ENCODE peak calls at places on chromosomes 11 and 22, in four cellular contexts. H, R, B and J are unnamed samples.
A peak's percentile ranks its signal among the peaks of the same experiment; 100 is the strongest.

GRCh38 chr11:71282581-71283351 is 30.4 kb upstream of the SHANK2 start:
- ATAC-seq in H (peak; percentile 29), R (no peak), B (no peak), J (no peak)

GRCh38 chr11:1930448-1930802 is 10.9 kb downstream of the TNNT3 start:
- ATAC-seq in H (no peak), R (no peak), B (no peak), J (peak; percentile 37)

GRCh38 chr11:61792310-61793083 is at the start of the genes FEN1 and TMEM258:
- ATAC-seq in H (peak; percentile 95), R (peak; percentile 92), B (peak; percentile 92), J (peak; percentile 93)

GRCh38 chr11:63535734-63536133 is 874 bp upstream of the PLAAT4 start:
- ATAC-seq in H (no peak), R (no peak), B (peak; percentile 19), J (no peak)

GRCh38 chr22:20946080-20946986 is 20.7 kb upstream of the AIFM3 start:
- ATAC-seq in H (peak; percentile 66), R (peak; percentile 88), B (no peak), J (no peak)

GRCh38 chr11:47047972-47048371 is 111.4 kb downstream of the CSTPP1 start:
- ATAC-seq in H (no peak), R (no peak), B (peak; percentile 64), J (no peak)

GRCh38 chr22:32034275-32034674 is 8.8 kb upstream of the SLC5A1 start:
- ATAC-seq in H (no peak), R (no peak), B (no peak), J (no peak)

GRCh38 chr11:5304046-5304445 is 2.3 kb upstream of the OR51B4 start:
- ATAC-seq in H (no peak), R (no peak), B (no peak), J (no peak)

GRCh38 chr11:76830639-76831312 is 29.9 kb upstream of the ACER3 start:
- ATAC-seq in H (no peak), R (no peak), B (no peak), J (no peak)

GRCh38 chr22:38455063-38455529 is at the start of gene KCNJ4:
- ATAC-seq in H (no peak), R (no peak), B (no peak), J (no peak)

GRCh38 chr11:34790620-34791019 is 125.6 kb downstream of the APIP start:
- ATAC-seq in H (no peak), R (no peak), B (no peak), J (no peak)

GRCh38 chr11:44557464-44557863 is 8.0 kb upstream of the CD82 start:
- ATAC-seq in H (no peak), R (no peak), B (no peak), J (no peak)

GRCh38 chr22:46004105-46004866 is 27.3 kb upstream of the WNT7B start:
- ATAC-seq in H (no peak), R (no peak), B (no peak), J (no peak)

GRCh38 chr22:46173152-46173551 is 22.8 kb downstream of the PPARA start:
- ATAC-seq in H (no peak), R (no peak), B (no peak), J (no peak)

GRCh38 chr11:16818284-16818683 is 79.8 kb downstream of the C11orf58 start:
- ATAC-seq in H (no peak), R (no peak), B (no peak), J (no peak)

GRCh38 chr11:26793517-26793916 is 71.7 kb upstream of the SLC5A12 start:
- ATAC-seq in H (no peak), R (no peak), B (no peak), J (no peak)

GRCh38 chr11:70203749-70204465 is 811 bp downstream of the FADD start:
- ATAC-seq in H (peak; percentile 31), R (peak; percentile 67), B (peak; percentile 68), J (peak; percentile 49)

GRCh38 chr11:61369372-61370348 is 7.5 kb downstream of the TMEM138 start:
- ATAC-seq in H (peak; percentile 32), R (peak; percentile 86), B (peak; percentile 86), J (peak; percentile 91)

GRCh38 chr11:93005239-93005638 is 35.8 kb downstream of the MTNR1B start:
- ATAC-seq in H (no peak), R (no peak), B (no peak), J (no peak)

GRCh38 chr11:76313913-76314740 is 66.8 kb downstream of the THAP12 start:
- ATAC-seq in H (no peak), R (no peak), B (no peak), J (peak; percentile 14)

GRCh38 chr11:44315947-44316387 is 6.0 kb upstream of the ALX4 start:
- ATAC-seq in H (peak; percentile 62), R (peak; percentile 51), B (no peak), J (no peak)

GRCh38 chr11:46332568-46333128 is 14.6 kb upstream of the DGKZ start:
- ATAC-seq in H (peak; percentile 53), R (peak; percentile 24), B (peak; percentile 42), J (peak; percentile 26)

GRCh38 chr22:22910272-22911240 is 22.9 kb downstream of the IGLL5 start:
- ATAC-seq in H (no peak), R (no peak), B (no peak), J (no peak)

GRCh38 chr11:10273738-10274137 is 20.3 kb downstream of the SBF2 start:
- ATAC-seq in H (no peak), R (no peak), B (no peak), J (no peak)

GRCh38 chr22:43955883-43956286 is 643 bp downstream of the SAMM50 start:
- ATAC-seq in H (peak; percentile 4), R (peak; percentile 14), B (peak; percentile 45), J (no peak)

GRCh38 chr22:40015346-40015976 is 20.7 kb downstream of the FAM83F start:
- ATAC-seq in H (no peak), R (no peak), B (no peak), J (no peak)

GRCh38 chr22:20258584-20259335 is 9.4 kb downstream of the RTN4R start:
- ATAC-seq in H (no peak), R (no peak), B (peak; percentile 56), J (no peak)

GRCh38 chr22:35051791-35052190 is 14.2 kb upstream of the ISX start:
- ATAC-seq in H (no peak), R (no peak), B (peak; percentile 73), J (no peak)

GRCh38 chr11:55571828-55572227 is at the start of gene OR4C16:
- ATAC-seq in H (no peak), R (no peak), B (no peak), J (no peak)

GRCh38 chr11:61766353-61766841 is 14.0 kb downstream of the MYRF start:
- ATAC-seq in H (peak; percentile 25), R (peak; percentile 8), B (no peak), J (no peak)

GRCh38 chr11:29432719-29433325 is 584.0 kb downstream of the KCNA4 start:
- ATAC-seq in H (no peak), R (no peak), B (peak; percentile 40), J (no peak)

GRCh38 chr11:94678236-94678635 is 89.9 kb upstream of the AMOTL1 start:
- ATAC-seq in H (no peak), R (no peak), B (no peak), J (no peak)

GRCh38 chr11:66885469-66886316 is 28.8 kb downstream of the LRFN4 start:
- ATAC-seq in H (no peak), R (no peak), B (no peak), J (no peak)

GRCh38 chr11:106986261-106986660 is 32.0 kb downstream of the GUCY1A2 start:
- ATAC-seq in H (no peak), R (no peak), B (no peak), J (peak; percentile 49)

GRCh38 chr11:130945945-130946344 is 29.7 kb upstream of the SNX19 start:
- ATAC-seq in H (no peak), R (peak; percentile 70), B (no peak), J (peak; percentile 55)

GRCh38 chr11:74310857-74311256 is 583 bp downstream of the P4HA3 start:
- ATAC-seq in H (peak; percentile 25), R (peak; percentile 5), B (no peak), J (peak; percentile 24)

GRCh38 chr11:82267186-82267585 is 466.5 kb downstream of the FAM181B start:
- ATAC-seq in H (no peak), R (no peak), B (no peak), J (no peak)

GRCh38 chr11:72328366-72329224 is 84.6 kb upstream of the PHOX2A start:
- ATAC-seq in H (peak; percentile 64), R (peak; percentile 11), B (no peak), J (no peak)
- TF ChIP-seq CTCF in H (no peak), R (no peak), B (peak; percentile 7), J (no peak)

GRCh38 chr11:124763156-124763947 is 1.3 kb upstream of the ESAM start:
- ATAC-seq in H (peak; percentile 67), R (peak; percentile 41), B (peak; percentile 29), J (peak; percentile 15)
- H3K27ac ChIP-seq in H (peak overlapping the region; percentile 37), R (peak overlapping the region; percentile 89), B (no peak overlapping the region), J (no peak overlapping the region)

GRCh38 chr22:48044484-48045060 is 1282.1 kb downstream of the TBC1D22A start:
- ATAC-seq in H (no peak), R (no peak), B (no peak), J (no peak)
- TF ChIP-seq CTCF in H (no peak), R (no peak), B (no peak), J (no peak)

DNA sequence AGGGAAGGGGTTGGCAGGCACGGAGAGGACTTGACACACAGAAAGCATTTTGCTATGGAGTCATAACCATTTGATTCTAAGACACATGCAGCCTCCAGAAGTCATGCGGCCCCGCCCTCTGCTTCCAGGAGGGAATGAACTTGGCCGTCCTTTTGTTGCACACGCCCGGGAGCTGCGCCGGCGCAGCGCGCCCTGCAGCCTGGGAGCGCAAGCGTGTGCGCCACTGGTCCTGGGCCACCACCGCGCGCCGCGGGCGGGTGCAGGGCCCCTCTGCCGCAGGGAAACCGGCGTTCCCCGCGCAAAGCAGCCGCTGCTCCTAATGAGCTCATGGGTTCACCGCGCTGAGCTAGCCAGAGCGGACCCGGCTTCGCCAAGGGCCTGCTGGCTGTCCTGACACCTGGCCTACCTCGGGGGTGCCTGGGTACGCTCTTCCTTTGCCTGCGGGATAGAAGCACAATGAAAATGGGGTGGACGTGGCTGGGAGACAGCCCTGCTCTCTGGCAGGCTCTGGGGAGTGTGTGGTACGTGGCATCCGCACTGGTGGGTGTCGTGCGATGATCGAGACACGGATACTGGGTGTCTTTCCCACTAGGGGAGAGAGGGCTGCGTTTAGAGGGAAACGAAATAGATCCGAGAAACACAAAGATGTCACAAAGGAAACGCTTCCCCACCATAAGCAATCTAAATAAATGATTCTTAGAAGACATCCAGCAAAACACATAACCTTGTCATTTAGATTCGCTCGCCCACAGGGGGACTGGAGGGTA is 669 bp downstream of the MICAL3 start:
- ATAC-seq in H (peak; percentile 91), R (peak; percentile 92), B (peak; percentile 77), J (peak; percentile 90)
- H3K27ac ChIP-seq in H (peak overlapping the region; percentile 34), R (no peak overlapping the region), B (no peak overlapping the region), J (peak overlapping the region; percentile 88)